ENCODE peak calls at places on chromosomes 4 and X, in ten cellular contexts. M, Q, F, L, E, I, O, H, G and N are unnamed samples.

GRCh38 chr4:47705326-47705981 is 132.4 kb downstream of the CORIN start:
- DNase-seq in F (peak), E (no peak), L (peak), M (no peak), O (no peak), I (no peak), G (no peak), Q (no peak), H (no peak), N (no peak)

GRCh38 chr4:18042754-18043153 is 21.2 kb upstream of the LCORL start:
- DNase-seq in L (no peak), O (no peak), G (no peak), M (no peak), F (no peak), I (no peak), Q (no peak), H (no peak), E (no peak), N (no peak)

GRCh38 chr4:65600656-65601055 is 69.6 kb downstream of the EPHA5 start:
- DNase-seq in I (no peak), O (peak), H (no peak), E (no peak), L (no peak), M (no peak), F (no peak), G (no peak), Q (no peak), N (no peak)

GRCh38 chr4:56371426-56372220 is 15.7 kb downstream of the AASDH start:
- DNase-seq in L (no peak), G (no peak), F (no peak), E (no peak), Q (no peak), O (no peak), I (no peak), M (no peak), H (no peak), N (no peak)

GRCh38 chr4:153765836-153766235 is 6.0 kb upstream of the RNF175 start:
- DNase-seq in E (no peak), I (no peak), Q (no peak), H (no peak), M (no peak), G (no peak), L (no peak), F (no peak), O (no peak), N (no peak)

GRCh38 chr4:72525938-72526337 is 43.1 kb downstream of the ADAMTS3 start:
- DNase-seq in F (no peak), L (peak), I (no peak), Q (no peak), O (peak), G (peak), H (no peak), E (peak), M (no peak), N (peak)

GRCh38 chr4:67608047-67608446 is 49.5 kb downstream of the STAP1 start:
- DNase-seq in G (no peak), H (no peak), O (no peak), L (no peak), Q (no peak), F (no peak), E (no peak), I (no peak), M (no peak), N (no peak)

GRCh38 chr4:55087016-55087929 is 38.1 kb downstream of the KDR start:
- DNase-seq in F (no peak), Q (no peak), H (no peak), G (no peak), E (no peak), I (no peak), L (peak), M (peak), O (no peak), N (no peak)

GRCh38 chr4:77434299-77435092 is 171.1 kb upstream of the CXCL13 start:
- DNase-seq in Q (no peak), E (no peak), M (no peak), H (no peak), O (no peak), F (no peak), G (no peak), L (no peak), I (no peak), N (peak)

GRCh38 chr4:41196633-41197332 is 17.6 kb downstream of the APBB2 start:
- DNase-seq in G (no peak), F (no peak), L (no peak), M (no peak), H (no peak), Q (no peak), I (no peak), O (no peak), E (no peak), N (no peak)

GRCh38 chr4:15754323-15754722 is 23.8 kb upstream of the CD38 start:
- DNase-seq in H (no peak), Q (no peak), L (peak), I (no peak), F (no peak), O (no peak), G (no peak), E (no peak), M (no peak), N (no peak)

GRCh38 chr4:75841641-75842520 is 60.4 kb downstream of the PPEF2 start:
- DNase-seq in M (no peak), L (peak), Q (no peak), H (no peak), G (no peak), E (no peak), I (no peak), F (no peak), O (no peak), N (no peak)

GRCh38 chr4:182788197-182788596 is 129.0 kb downstream of the DCTD start:
- DNase-seq in H (no peak), E (no peak), L (no peak), I (no peak), O (no peak), Q (no peak), G (no peak), M (no peak), F (no peak), N (no peak)

GRCh38 chrX:99384594-99385374 is 1025.3 kb downstream of the PCDH19 start:
- DNase-seq in F (no peak), M (no peak), E (no peak), Q (no peak), G (no peak), H (no peak), O (no peak), L (no peak), I (no peak), N (peak)

GRCh38 chr4:25925486-25926201 is 11.6 kb downstream of the SMIM20 start:
- DNase-seq in Q (peak), I (no peak), F (peak), L (peak), M (peak), H (peak), E (peak), G (peak), O (no peak), N (no peak)

GRCh38 chr4:24770111-24770584 is 25.2 kb upstream of the SOD3 start:
- DNase-seq in F (peak), G (no peak), E (peak), M (no peak), L (peak), I (no peak), H (no peak), O (no peak), Q (no peak), N (no peak)

GRCh38 chr4:134365852-134366251 is 164.3 kb upstream of the PABPC4L start:
- DNase-seq in L (peak), I (no peak), F (no peak), Q (no peak), O (no peak), M (no peak), G (no peak), E (no peak), H (no peak), N (no peak)

GRCh38 chr4:1409806-1410425 is 3.7 kb upstream of the NKX1-1 start:
- DNase-seq in G (no peak), L (no peak), Q (no peak), H (no peak), O (no peak), I (no peak), F (no peak), M (peak), E (no peak), N (no peak)

GRCh38 chrX:41238543-41238942 is 95.4 kb upstream of the DDX3X start:
- DNase-seq in H (no peak), M (no peak), O (no peak), L (peak), E (no peak), I (no peak), F (peak), Q (no peak), G (no peak), N (no peak)

GRCh38 chr4:104735174-104735573 is 240.5 kb upstream of the CXXC4 start:
- DNase-seq in O (no peak), E (no peak), M (no peak), F (no peak), I (no peak), H (no peak), Q (no peak), L (no peak), G (no peak), N (no peak)

GRCh38 chr4:186149872-186150271 is 41.5 kb upstream of the CYP4V2 start:
- DNase-seq in G (no peak), L (peak), E (peak), H (no peak), O (no peak), M (peak), Q (peak), I (no peak), F (no peak), N (peak)

GRCh38 chr4:88697113-88697512 is 516 bp downstream of the NAP1L5 start:
- DNase-seq in L (no peak), H (peak), M (no peak), G (no peak), I (no peak), O (no peak), F (no peak), E (no peak), Q (no peak), N (peak)

GRCh38 chr4:128596844-128597243 is 212.7 kb upstream of the JADE1 start:
- DNase-seq in I (no peak), L (peak), O (no peak), M (no peak), H (no peak), F (no peak), E (no peak), G (no peak), Q (no peak), N (no peak)

GRCh38 chr4:185235480-185236154 is 26.2 kb downstream of the SNX25 start:
- DNase-seq in M (no peak), L (peak), G (no peak), H (no peak), F (no peak), O (no peak), Q (no peak), E (peak), I (no peak), N (no peak)

GRCh38 chr4:101708640-101709039 is 81.9 kb upstream of the BANK1 start:
- DNase-seq in I (no peak), H (no peak), F (no peak), M (no peak), L (no peak), Q (no peak), G (no peak), O (no peak), E (no peak), N (no peak)

GRCh38 chr4:40227284-40227683 is 30.5 kb downstream of the RHOH start:
- DNase-seq in F (no peak), E (no peak), M (no peak), I (no peak), L (peak), Q (no peak), G (no peak), O (no peak), H (no peak), N (no peak)

GRCh38 chrX:5876984-5877655 is 351.5 kb downstream of the NLGN4X start:
- DNase-seq in H (no peak), Q (peak), G (no peak), O (no peak), E (no peak), M (peak), L (no peak), F (no peak), I (no peak), N (no peak)

GRCh38 chrX:97158270-97158669 is 274.6 kb downstream of the RPA4 start:
- DNase-seq in M (no peak), F (no peak), E (no peak), L (no peak), G (no peak), I (no peak), Q (no peak), H (no peak), O (no peak), N (no peak)

GRCh38 chr4:126661194-126661593 is 971.6 kb upstream of the INTU start:
- DNase-seq in H (no peak), L (peak), E (no peak), G (no peak), O (no peak), I (no peak), Q (no peak), M (no peak), F (no peak), N (no peak)

GRCh38 chr4:152328595-152328994 is 207.3 kb downstream of the FBXW7 start:
- DNase-seq in E (no peak), G (no peak), H (no peak), Q (no peak), L (no peak), F (peak), M (no peak), O (no peak), I (no peak), N (no peak)

GRCh38 chr4:187209921-187210613 is 486.4 kb upstream of the FAT1 start:
- DNase-seq in G (no peak), L (peak), E (no peak), F (no peak), H (no peak), O (peak), M (no peak), Q (no peak), I (no peak), N (no peak)

GRCh38 chr4:126465341-126465740 is 1150.6 kb downstream of the FAT4 start:
- DNase-seq in H (no peak), M (no peak), Q (no peak), I (no peak), L (peak), E (no peak), F (no peak), O (no peak), G (no peak), N (no peak)

GRCh38 chrX:11768039-11768438 is 10.0 kb downstream of the MSL3 start:
- DNase-seq in G (no peak), F (no peak), L (no peak), H (no peak), Q (no peak), M (no peak), E (no peak), O (no peak), I (no peak), N (no peak)

GRCh38 chr4:77618383-77619241 is 13.0 kb downstream of the CXCL13 start:
- DNase-seq in I (no peak), O (peak), H (peak), L (peak), G (peak), Q (peak), F (peak), M (peak), E (peak), N (no peak)

GRCh38 chr4:7515390-7515902 is 80.7 kb upstream of the PSAPL1 start:
- DNase-seq in M (no peak), O (no peak), E (no peak), H (no peak), Q (no peak), I (no peak), L (peak), G (no peak), F (no peak), N (no peak)